ENCODE peak calls at places on chromosome 11, in nine cellular contexts. H is brain microvascular endothelial cell; C is caudate nucleus; J is pancreas; W is mesendoderm; T is right lobe of liver; M is spleen; P is CD8-positive, alpha-beta memory T cell; O is kidney. Z is an unnamed sample.

GRCh38 chr11:94132152-94132558 is 3.5 kb downstream of the PANX1 start:
- DNase-seq in T (no peak), C (no peak), M (no peak), O (no peak), J (no peak), P (no peak), W (peak), H (peak), Z (no peak)

GRCh38 chr11:107501713-107502112 is 44.1 kb upstream of the CWF19L2 start:
- DNase-seq in J (no peak), T (peak), P (no peak), W (no peak), M (no peak), C (no peak), H (no peak), O (no peak), Z (no peak)

GRCh38 chr11:64935634-64936081 is at the start of gene GPHA2:
- DNase-seq in M (no peak), H (no peak), W (peak), T (no peak), J (peak), P (no peak), O (no peak), C (no peak), Z (no peak)

GRCh38 chr11:63875506-63875905 is 36.6 kb downstream of the MARK2 start:
- DNase-seq in T (no peak), M (no peak), J (no peak), W (no peak), H (no peak), P (no peak), O (no peak), C (no peak), Z (no peak)

GRCh38 chr11:10263929-10264328 is 30.1 kb downstream of the SBF2 start:
- DNase-seq in C (no peak), O (no peak), W (peak), P (no peak), M (no peak), H (peak), T (no peak), J (no peak), Z (no peak)

GRCh38 chr11:6876914-6877313 is 489 bp downstream of the OR10A4 start:
- DNase-seq in J (no peak), M (no peak), P (no peak), C (no peak), O (no peak), W (no peak), H (no peak), T (no peak), Z (no peak)

GRCh38 chr11:114426280-114426679 is 13.0 kb upstream of the REXO2 start:
- DNase-seq in H (no peak), J (no peak), C (no peak), P (no peak), T (no peak), W (peak), M (no peak), O (no peak), Z (no peak)

GRCh38 chr11:122882809-122883681 is 486 bp downstream of the JHY start:
- DNase-seq in O (peak), M (peak), J (peak), H (peak), T (peak), P (peak), W (peak), C (peak), Z (no peak)

GRCh38 chr11:2084721-2085120 is 54.5 kb downstream of the IGF2 start:
- DNase-seq in O (no peak), W (no peak), H (no peak), T (peak), P (no peak), J (peak), M (peak), C (no peak), Z (no peak)

GRCh38 chr11:65651589-65652510 is 10.9 kb downstream of the RELA start:
- DNase-seq in J (peak), O (peak), M (peak), P (no peak), T (peak), H (no peak), W (no peak), C (no peak), Z (peak)

GRCh38 chr11:125378596-125378995 is 117.5 kb downstream of the FEZ1 start:
- DNase-seq in T (no peak), W (no peak), C (no peak), M (peak), H (no peak), O (peak), P (no peak), J (no peak), Z (no peak)

GRCh38 chr11:130710022-130710421 is 206.3 kb downstream of the SNX19 start:
- DNase-seq in T (no peak), C (no peak), M (no peak), W (no peak), P (no peak), J (no peak), H (no peak), O (no peak), Z (no peak)

GRCh38 chr11:72707032-72707431 is 32.8 kb upstream of the PDE2A start:
- DNase-seq in M (no peak), W (no peak), P (no peak), H (no peak), J (no peak), T (no peak), O (no peak), C (no peak), Z (no peak)

GRCh38 chr11:46492540-46492939 is 101.0 kb upstream of the CHRM4 start:
- DNase-seq in O (no peak), H (no peak), W (no peak), P (no peak), M (no peak), C (no peak), J (no peak), T (no peak), Z (no peak)
- H3K27ac ChIP-seq in O (no peak), H (no peak), W (no peak), P (no peak), M (no peak), C (peak), J (no peak), T (no peak), Z (no peak)

GRCh38 chr11:3781423-3781822 is 15.9 kb downstream of the NUP98 start:
- DNase-seq in O (no peak), W (no peak), J (no peak), C (no peak), H (no peak), P (no peak), M (no peak), T (no peak), Z (peak)

GRCh38 chr11:3782963-3783362 is 14.4 kb downstream of the NUP98 start:
- DNase-seq in H (no peak), W (peak), O (no peak), T (peak), P (no peak), C (no peak), M (no peak), J (no peak), Z (no peak)

GRCh38 chr11:3786781-3787428 is 10.4 kb downstream of the NUP98 start:
- DNase-seq in P (no peak), H (no peak), T (peak), C (no peak), J (no peak), W (no peak), O (no peak), M (no peak), Z (no peak)
- H3K27ac ChIP-seq in P (no peak), H (no peak), T (peak), C (no peak), J (no peak), W (no peak), O (no peak), M (peak), Z (peak)

DNA sequence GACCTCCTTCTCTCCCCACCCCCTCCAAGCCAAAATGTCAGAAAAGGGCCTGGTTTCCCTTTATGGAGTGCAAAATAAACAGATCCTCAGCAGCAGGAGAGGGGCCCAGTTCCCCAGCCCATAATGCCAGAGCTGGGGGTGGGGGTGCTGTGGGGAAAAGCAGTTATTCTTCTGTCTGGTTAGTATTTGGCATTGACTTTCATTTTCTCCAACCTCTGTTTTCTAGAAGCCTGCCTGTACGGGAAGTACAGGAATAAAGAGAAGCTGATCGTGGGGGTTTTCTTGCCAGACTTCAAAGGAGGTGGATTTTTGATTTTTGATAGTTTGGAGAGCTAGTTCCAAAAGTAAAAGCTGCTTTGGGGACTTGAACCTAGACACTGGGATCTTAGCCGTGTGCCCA is 22.4 kb downstream of the FLI1 start:
- DNase-seq in W (no peak), H (no peak), T (peak), P (no peak), O (no peak), J (no peak), C (no peak), M (no peak), Z (no peak)
- H3K27ac ChIP-seq in W (no peak), H (peak), T (peak), P (no peak), O (peak), J (no peak), C (peak), M (peak), Z (no peak)

GRCh38 chr11:118910309-118911112 is 15.2 kb downstream of the BCL9L start:
- DNase-seq in M (peak), P (peak), W (peak), H (peak), J (peak), O (peak), C (peak), T (peak), Z (no peak)

GRCh38 chr11:118911113-118911879 is 14.4 kb downstream of the BCL9L start:
- DNase-seq in J (no peak), T (peak), P (no peak), W (peak), O (peak), C (no peak), M (peak), H (no peak), Z (no peak)

GRCh38 chr11:118912742-118913410 is 12.8 kb downstream of the BCL9L start:
- DNase-seq in H (no peak), T (no peak), J (no peak), P (no peak), C (no peak), O (peak), W (peak), M (peak), Z (no peak)

GRCh38 chr11:118913411-118914125 is 12.2 kb downstream of the BCL9L start:
- DNase-seq in W (no peak), H (no peak), T (no peak), J (no peak), M (peak), O (peak), P (peak), C (peak), Z (no peak)

DNA sequence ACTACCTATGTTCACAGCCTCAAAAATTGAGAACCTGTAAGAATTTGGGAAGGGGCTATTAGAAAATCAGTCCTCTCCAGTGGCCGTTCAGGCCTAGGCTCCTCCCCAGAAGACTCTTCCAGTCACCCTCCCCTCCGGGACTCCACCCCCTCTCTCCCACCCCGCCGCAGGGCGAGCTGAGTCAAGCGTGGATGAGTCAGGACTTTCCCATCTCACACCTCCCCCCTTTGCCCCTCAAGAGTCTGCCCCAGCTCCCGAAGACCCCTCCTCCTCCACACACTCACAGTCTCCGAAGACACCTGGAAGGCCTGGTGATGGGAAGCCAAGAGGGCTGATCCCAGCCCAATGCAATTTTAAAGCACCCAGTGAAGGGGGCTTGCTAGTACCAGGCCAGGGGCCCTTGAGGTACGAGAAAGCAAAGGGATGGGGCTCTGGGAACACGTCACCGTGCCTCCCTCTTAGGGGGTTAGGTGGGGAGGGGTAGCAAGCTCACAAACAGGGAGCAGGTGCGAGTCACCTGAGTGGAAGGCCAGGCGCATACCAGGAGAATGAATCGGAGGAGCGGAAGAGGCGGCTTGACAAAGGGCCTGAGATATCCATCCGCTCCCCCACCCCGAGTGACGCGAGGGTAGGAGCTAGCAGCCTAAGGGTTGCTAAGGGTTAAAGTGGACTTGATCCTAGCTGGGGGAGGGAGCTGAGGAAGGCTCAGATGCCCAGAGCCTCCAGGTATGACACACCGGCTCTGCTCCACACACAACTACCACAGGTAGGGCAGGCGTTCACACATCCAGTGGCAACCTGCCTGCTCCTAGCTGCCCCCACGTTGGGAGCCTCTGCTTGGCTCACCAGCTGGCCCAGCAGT is 13.6 kb downstream of the BCL9L start:
- DNase-seq in J (peak), P (peak), M (peak), W (peak), C (no peak), O (peak), H (peak), T (peak), Z (peak)
- H3K27ac ChIP-seq in J (peak), P (peak), M (peak), W (peak), C (peak), O (peak), H (peak), T (peak), Z (peak)

DNA sequence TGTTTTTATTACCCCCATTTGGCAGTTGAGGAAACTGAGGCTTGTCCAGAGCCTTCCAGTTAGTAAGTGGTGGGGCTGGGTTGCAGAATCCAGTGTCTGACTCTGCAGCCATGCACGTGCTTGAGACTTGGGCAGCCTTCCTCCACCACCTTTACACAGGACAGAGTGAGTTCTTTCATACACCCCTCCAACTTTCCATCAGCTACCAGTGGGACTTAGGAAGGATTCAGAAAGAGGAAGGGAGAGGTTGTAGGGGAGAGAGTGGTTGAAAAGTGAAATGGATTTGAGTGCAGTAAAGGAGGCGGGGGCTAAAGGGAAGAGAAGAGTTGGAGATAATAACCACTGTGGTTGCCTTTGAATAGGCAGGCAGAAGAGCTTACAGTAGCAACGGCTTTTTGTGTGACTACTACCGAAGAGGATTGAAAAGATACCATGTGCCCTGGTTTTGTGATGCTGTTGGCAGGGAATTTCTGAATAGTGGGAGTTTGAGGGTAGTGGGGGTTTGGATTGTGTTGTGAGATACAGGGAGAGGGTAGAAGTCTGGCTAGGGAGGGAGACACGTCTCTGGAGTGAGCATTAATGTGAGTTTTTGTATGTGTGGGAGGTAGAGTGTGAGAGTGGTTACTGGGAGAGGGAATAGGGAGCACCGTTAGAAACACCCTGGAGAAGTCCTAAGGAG is 1.7 kb downstream of the UVRAG start:
- DNase-seq in J (no peak), H (no peak), O (no peak), W (no peak), M (no peak), T (no peak), C (no peak), P (no peak), Z (no peak)
- H3K27ac ChIP-seq in J (no peak), H (no peak), O (no peak), W (no peak), M (peak), T (no peak), C (no peak), P (peak), Z (no peak)

GRCh38 chr11:118290923-118291322 is 13.6 kb upstream of the CD3E start:
- DNase-seq in T (peak), W (peak), P (no peak), M (no peak), J (peak), C (no peak), H (no peak), O (no peak), Z (no peak)

GRCh38 chr11:118295199-118295598 is 9.3 kb upstream of the CD3E start:
- DNase-seq in J (no peak), W (no peak), H (no peak), O (no peak), C (no peak), M (no peak), P (no peak), T (no peak), Z (no peak)

GRCh38 chr11:118294053-118294452 is 10.5 kb upstream of the CD3E start:
- DNase-seq in J (no peak), M (no peak), C (no peak), W (no peak), O (no peak), P (no peak), H (no peak), T (no peak), Z (no peak)

GRCh38 chr11:118289411-118289810 is 15.1 kb upstream of the CD3E start:
- DNase-seq in T (no peak), W (no peak), M (no peak), J (no peak), C (no peak), P (no peak), H (no peak), O (no peak), Z (no peak)

DNA sequence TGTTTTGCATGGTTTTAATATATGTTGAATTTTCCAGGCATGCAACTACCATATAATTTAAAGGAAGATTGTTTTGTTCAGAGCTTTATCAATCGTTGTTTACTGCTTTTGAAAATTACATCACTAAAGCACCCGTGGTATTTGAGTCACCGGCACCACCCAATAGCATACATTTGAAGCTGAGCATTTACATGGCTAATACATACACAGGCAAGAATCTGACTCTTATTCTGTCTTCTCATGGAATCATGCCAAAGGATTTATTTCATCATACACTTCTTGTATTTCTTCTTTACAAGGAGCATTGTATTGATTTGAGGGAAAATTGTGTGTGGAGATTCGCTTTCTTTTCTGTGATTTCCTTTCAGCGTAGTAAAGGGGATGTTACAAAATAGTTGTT is 13.1 kb upstream of the CD3E start:
- DNase-seq in C (no peak), M (no peak), O (no peak), P (no peak), J (no peak), W (no peak), H (no peak), T (no peak), Z (peak)
- H3K27ac ChIP-seq in C (no peak), M (no peak), O (no peak), P (no peak), J (no peak), W (no peak), H (no peak), T (no peak), Z (peak)

GRCh38 chr11:71241721-71242259 is 10.6 kb downstream of the SHANK2 start:
- DNase-seq in P (no peak), J (no peak), C (no peak), O (no peak), T (peak), W (no peak), H (no peak), M (peak), Z (no peak)
- H3K27ac ChIP-seq in P (no peak), J (peak), C (no peak), O (no peak), T (peak), W (no peak), H (peak), M (no peak), Z (peak)

GRCh38 chr11:16610213-16610737 is 128.2 kb upstream of the C11orf58 start:
- DNase-seq in J (no peak), C (no peak), O (no peak), P (no peak), W (peak), T (no peak), M (no peak), H (no peak), Z (no peak)

GRCh38 chr11:16609769-16610168 is 128.7 kb upstream of the C11orf58 start:
- DNase-seq in T (no peak), J (no peak), W (no peak), C (no peak), P (no peak), H (no peak), O (no peak), M (no peak), Z (no peak)

GRCh38 chr11:16606784-16607674 is 131.4 kb upstream of the C11orf58 start:
- DNase-seq in M (peak), O (peak), H (no peak), T (peak), J (peak), P (no peak), C (no peak), W (peak), Z (no peak)

GRCh38 chr11:16605971-16606783 is 132.3 kb upstream of the C11orf58 start:
- DNase-seq in P (peak), O (peak), W (peak), T (peak), C (peak), M (peak), J (peak), H (peak), Z (peak)

DNA sequence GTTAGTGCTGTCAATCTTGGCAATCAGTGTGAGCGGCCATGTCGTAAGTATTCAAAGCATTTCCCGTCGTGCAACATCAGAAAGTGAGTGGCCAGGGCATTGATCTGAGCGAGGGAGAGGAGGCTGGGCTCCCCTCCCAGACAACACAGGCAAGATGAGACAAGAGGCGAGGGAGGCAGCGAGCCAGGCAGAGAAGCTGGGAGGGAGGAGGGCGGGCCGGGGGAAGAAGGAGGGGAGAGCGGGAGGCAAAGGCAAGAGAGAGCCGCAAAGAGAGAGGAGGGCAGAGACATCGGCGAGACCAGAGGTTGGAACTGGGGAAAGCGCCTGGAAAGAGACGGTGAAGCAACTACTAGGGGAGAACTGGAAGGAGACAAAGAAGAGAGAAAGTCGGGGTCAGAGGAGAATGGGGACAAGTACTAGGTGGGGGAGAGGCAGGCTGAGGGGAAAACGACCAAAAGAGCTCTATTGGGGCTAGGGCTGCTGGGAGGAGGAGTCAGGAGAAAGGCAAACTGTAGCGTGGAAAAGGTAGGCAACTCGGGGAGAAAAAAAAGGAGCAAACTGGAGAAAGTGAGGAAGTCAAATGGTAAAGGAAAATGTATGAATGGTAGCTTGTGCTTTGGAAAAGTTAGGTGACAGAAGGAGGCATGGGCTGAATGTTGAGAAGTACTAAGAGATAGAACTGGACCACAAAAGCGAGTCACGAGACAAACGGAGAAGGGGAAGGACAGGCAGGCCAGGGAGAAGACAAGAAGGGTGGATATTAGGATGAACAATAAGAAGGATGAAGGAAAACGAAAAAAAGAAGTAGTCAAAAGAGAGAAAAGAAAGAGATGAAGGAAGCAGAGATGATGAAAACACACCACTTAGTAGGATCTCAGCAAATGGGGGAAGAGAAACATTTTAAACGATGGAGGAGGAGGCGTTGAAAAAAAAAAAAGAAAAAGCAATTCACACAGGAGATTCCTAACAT is 130.5 kb upstream of the C11orf58 start:
- DNase-seq in H (peak), P (no peak), O (peak), M (peak), T (peak), W (peak), C (no peak), J (peak), Z (peak)
- H3K27ac ChIP-seq in H (no peak), P (no peak), O (peak), M (peak), T (peak), W (no peak), C (peak), J (peak), Z (no peak)

Z was measured in epithelial cell of prostate.